ENCODE peak calls at places on chromosomes 3 and 15, in four cellular contexts. One of them, this sample, is unnamed.

GRCh38 chr3:176789281-176789705 is 408.0 kb downstream of the TBL1XR1 start:
- DNase-seq in fibroblast of the aortic adventitia: no peak
- DNase-seq in IMR-90: no peak
- DNase-seq in NCI-H345: no peak
- DNase-seq in this sample: no peak

GRCh38 chr15:82856397-82857170 is 47.2 kb downstream of the WHAMM start:
- DNase-seq in fibroblast of the aortic adventitia: no peak
- DNase-seq in IMR-90: no peak
- DNase-seq in NCI-H345: no peak
- DNase-seq in this sample: no peak

GRCh38 chr3:66113542-66113941 is 74.8 kb upstream of the MAGI1 start:
- DNase-seq in fibroblast of the aortic adventitia: no peak
- DNase-seq in IMR-90: no peak
- DNase-seq in NCI-H345: no peak
- DNase-seq in this sample: peak

GRCh38 chr3:160968731-160969130 is 136.4 kb downstream of the B3GALNT1 start:
- DNase-seq in fibroblast of the aortic adventitia: peak
- DNase-seq in IMR-90: peak
- DNase-seq in NCI-H345: no peak
- DNase-seq in this sample: no peak

GRCh38 chr3:58074997-58075396 is 66.8 kb downstream of the FLNB start:
- DNase-seq in fibroblast of the aortic adventitia: no peak
- DNase-seq in IMR-90: no peak
- DNase-seq in NCI-H345: no peak
- DNase-seq in this sample: no peak

GRCh38 chr3:14775011-14775410 is 43.8 kb upstream of the FGD5 start:
- DNase-seq in fibroblast of the aortic adventitia: no peak
- DNase-seq in IMR-90: no peak
- DNase-seq in NCI-H345: no peak
- DNase-seq in this sample: no peak

GRCh38 chr3:107669669-107670068 is 146.9 kb downstream of the BBX start:
- DNase-seq in fibroblast of the aortic adventitia: no peak
- DNase-seq in IMR-90: no peak
- DNase-seq in NCI-H345: no peak
- DNase-seq in this sample: no peak

GRCh38 chr3:114877378-114878118 is 269.5 kb downstream of the ZBTB20 start:
- DNase-seq in fibroblast of the aortic adventitia: no peak
- DNase-seq in IMR-90: peak
- DNase-seq in NCI-H345: no peak
- DNase-seq in this sample: no peak

GRCh38 chr15:77112819-77113569 is 42.1 kb upstream of the TSPAN3 start:
- DNase-seq in fibroblast of the aortic adventitia: no peak
- DNase-seq in IMR-90: no peak
- DNase-seq in NCI-H345: no peak
- DNase-seq in this sample: no peak

GRCh38 chr15:65385868-65386253 is 8.1 kb upstream of the IGDCC3 start:
- DNase-seq in fibroblast of the aortic adventitia: peak
- DNase-seq in IMR-90: no peak
- DNase-seq in NCI-H345: no peak
- DNase-seq in this sample: no peak

GRCh38 chr3:192155194-192155593 is 572.1 kb downstream of the FGF12 start:
- DNase-seq in fibroblast of the aortic adventitia: no peak
- DNase-seq in IMR-90: no peak
- DNase-seq in NCI-H345: no peak
- DNase-seq in this sample: no peak

GRCh38 chr3:140501770-140502364 is 176.0 kb upstream of the TRIM42 start:
- DNase-seq in fibroblast of the aortic adventitia: no peak
- DNase-seq in IMR-90: no peak
- DNase-seq in NCI-H345: no peak
- DNase-seq in this sample: no peak

GRCh38 chr15:25805006-25805405 is 58.1 kb downstream of the ATP10A start:
- DNase-seq in fibroblast of the aortic adventitia: no peak
- DNase-seq in IMR-90: no peak
- DNase-seq in NCI-H345: no peak
- DNase-seq in this sample: no peak

GRCh38 chr3:177554900-177555759 is 357.8 kb upstream of the TBL1XR1 start:
- DNase-seq in fibroblast of the aortic adventitia: peak
- DNase-seq in IMR-90: peak
- DNase-seq in NCI-H345: peak
- DNase-seq in this sample: no peak

GRCh38 chr15:26866298-26867198 is at the start of gene GABRA5:
- DNase-seq in fibroblast of the aortic adventitia: no peak
- DNase-seq in IMR-90: peak
- DNase-seq in NCI-H345: peak
- DNase-seq in this sample: peak

GRCh38 chr3:189941679-189942078 is 179.0 kb downstream of the P3H2 start:
- DNase-seq in fibroblast of the aortic adventitia: peak
- DNase-seq in IMR-90: peak
- DNase-seq in NCI-H345: no peak
- DNase-seq in this sample: no peak

GRCh38 chr15:66774001-66774814 is 72.2 kb downstream of the SMAD6 start:
- DNase-seq in fibroblast of the aortic adventitia: peak
- DNase-seq in IMR-90: peak
- DNase-seq in NCI-H345: peak
- DNase-seq in this sample: peak

GRCh38 chr3:100753846-100754245 is 44.6 kb downstream of the TFG start:
- DNase-seq in fibroblast of the aortic adventitia: peak
- DNase-seq in IMR-90: peak
- DNase-seq in NCI-H345: no peak
- DNase-seq in this sample: no peak

GRCh38 chr3:63386568-63386967 is 108.5 kb downstream of the SYNPR start:
- DNase-seq in fibroblast of the aortic adventitia: no peak
- DNase-seq in IMR-90: no peak
- DNase-seq in NCI-H345: no peak
- DNase-seq in this sample: no peak

GRCh38 chr15:80501453-80501852 is 97.3 kb downstream of the ARNT2 start:
- DNase-seq in fibroblast of the aortic adventitia: no peak
- DNase-seq in IMR-90: no peak
- DNase-seq in NCI-H345: no peak
- DNase-seq in this sample: no peak

This sample was measured in HFFc6.